ENCODE peak calls at places on chromosomes 5 and 9, in four cellular contexts. G, B, H and Y are unnamed samples.

GRCh38 chr9:37984278-37984671 is 80.3 kb upstream of the SLC25A51 start:
- DNase-seq in G (no peak), B (no peak), H (no peak), Y (no peak)

GRCh38 chr5:172860520-172861443 is 26.7 kb downstream of the ERGIC1 start:
- DNase-seq in G (no peak), B (no peak), H (no peak), Y (no peak)

GRCh38 chr5:172931001-172931536 is 28.2 kb upstream of the RPL26L1 start:
- DNase-seq in B (no peak), G (no peak), H (no peak), Y (no peak)

GRCh38 chr5:53073349-53073748 is 36.2 kb downstream of the MOCS2 start:
- DNase-seq in G (no peak), B (no peak), H (no peak), Y (no peak)

GRCh38 chr9:18849186-18849724 is 183.8 kb downstream of the SAXO1 start:
- DNase-seq in H (no peak), G (no peak), B (no peak), Y (no peak)

GRCh38 chr5:24535646-24536045 is 109.1 kb downstream of the CDH10 start:
- DNase-seq in H (no peak), B (no peak), G (no peak), Y (no peak)

GRCh38 chr5:72695659-72696058 is 120.8 kb upstream of the TNPO1 start:
- DNase-seq in G (no peak), H (no peak), B (no peak), Y (no peak)

GRCh38 chr9:27377811-27378345 is 80.9 kb upstream of the EQTN start:
- DNase-seq in G (no peak), B (no peak), H (no peak), Y (peak)

GRCh38 chr9:7960615-7961014 is 161.0 kb upstream of the DMAC1 start:
- DNase-seq in B (no peak), G (no peak), H (no peak), Y (no peak)

GRCh38 chr9:92350129-92350739 is 24.5 kb downstream of the CENPP start:
- DNase-seq in B (no peak), H (no peak), G (no peak), Y (no peak)

GRCh38 chr5:41447761-41448510 is 62.5 kb downstream of the PLCXD3 start:
- DNase-seq in G (no peak), H (no peak), B (no peak), Y (no peak)

GRCh38 chr9:87783180-87783579 is 57.3 kb downstream of the CTSL start:
- DNase-seq in B (no peak), G (no peak), H (no peak), Y (no peak)

GRCh38 chr5:160289356-160289651 is 23.1 kb downstream of the CCNJL start:
- DNase-seq in B (no peak), G (no peak), H (no peak), Y (no peak)

GRCh38 chr9:92634712-92635605 is 35.0 kb downstream of the IPPK start:
- DNase-seq in H (peak), G (peak), B (peak), Y (peak)

GRCh38 chr5:168946363-168946762 is 354.6 kb downstream of the SLIT3 start:
- DNase-seq in H (no peak), B (no peak), G (no peak), Y (no peak)

GRCh38 chr5:6819521-6819920 is 106.3 kb downstream of the TENT4A start:
- DNase-seq in H (no peak), B (no peak), G (no peak), Y (no peak)

GRCh38 chr5:36156124-36156601 is 4.3 kb downstream of the SKP2 start:
- DNase-seq in B (no peak), H (no peak), G (no peak), Y (no peak)

GRCh38 chr9:28135571-28135970 is 562.3 kb upstream of the C9orf72 start:
- DNase-seq in H (no peak), G (no peak), B (no peak), Y (no peak)

GRCh38 chr9:80951675-80952074 is 737.7 kb downstream of the TLE1 start:
- DNase-seq in B (no peak), G (no peak), H (no peak), Y (no peak)

GRCh38 chr9:104836235-104836634 is 72.3 kb downstream of the NIPSNAP3B start:
- DNase-seq in B (no peak), H (peak), G (no peak), Y (no peak)

GRCh38 chr5:133347039-133347438 is 265.3 kb downstream of the FSTL4 start:
- DNase-seq in B (no peak), H (no peak), G (no peak), Y (peak)

GRCh38 chr5:180389252-180390101 is 36.3 kb upstream of the GFPT2 start:
- DNase-seq in B (no peak), G (no peak), H (no peak), Y (no peak)

GRCh38 chr5:22649076-22649475 is 204.1 kb downstream of the CDH12 start:
- DNase-seq in G (no peak), B (no peak), H (no peak), Y (no peak)

GRCh38 chr9:87405677-87406544 is 91.8 kb upstream of the DAPK1 start:
- DNase-seq in B (no peak), G (no peak), H (no peak), Y (no peak)

GRCh38 chr9:137224850-137225694 is at the start of gene CYSRT1:
- DNase-seq in B (no peak), G (no peak), H (no peak), Y (no peak)

GRCh38 chr9:119688547-119688946 is 319.3 kb upstream of the BRINP1 start:
- DNase-seq in B (no peak), G (no peak), H (no peak), Y (no peak)

GRCh38 chr5:50655810-50656205 is 10.6 kb upstream of the PARP8 start:
- DNase-seq in B (no peak), G (no peak), H (no peak), Y (no peak)

GRCh38 chr5:119070578-119070827 is 384 bp upstream of the DMXL1 start:
- DNase-seq in B (no peak), G (no peak), H (no peak), Y (peak)

GRCh38 chr5:137016783-137017324 is 482.3 kb downstream of the SPOCK1 start:
- DNase-seq in H (no peak), G (no peak), B (no peak), Y (no peak)

GRCh38 chr5:158273035-158273434 is 414.1 kb upstream of the CLINT1 start:
- DNase-seq in G (no peak), B (no peak), H (no peak), Y (no peak)

GRCh38 chr9:126050605-126050990 is 276.0 kb upstream of the MVB12B start:
- DNase-seq in H (no peak), G (no peak), B (no peak), Y (no peak)